ENCODE peak calls at places on chromosomes 2 and 18, in five cellular contexts. O is GM12878, P is HepG2, Y is HCT116, M is K562. F is an unnamed sample.

GRCh38 chr2:28608829-28609400 is 113.1 kb downstream of the PLB1 start:
- DNase-seq in Y (no peak), M (no peak), O (no peak), P (no peak), F (no peak)

GRCh38 chr2:9777081-9777480 is 66.2 kb upstream of the TAF1B start:
- DNase-seq in P (no peak), M (no peak), O (no peak), Y (no peak), F (no peak)

GRCh38 chr2:102848366-102848839 is 86.6 kb downstream of the TMEM182 start:
- DNase-seq in P (peak), M (peak), Y (no peak), O (no peak), F (peak)

GRCh38 chr2:86011449-86011941 is 94.2 kb downstream of the POLR1A start:
- DNase-seq in M (no peak), Y (no peak), P (no peak), O (no peak), F (no peak)

GRCh38 chr2:216463148-216463547 is 35.5 kb upstream of the RPL37A start:
- DNase-seq in O (no peak), Y (no peak), P (peak), M (no peak), F (peak)

GRCh38 chr18:9755110-9755509 is 47.0 kb downstream of the RAB31 start:
- DNase-seq in M (no peak), Y (no peak), P (no peak), O (no peak), F (no peak)

GRCh38 chr2:129491251-129491817 is 488.1 kb upstream of the RAB6C start:
- DNase-seq in P (no peak), Y (no peak), M (no peak), O (no peak), F (no peak)

GRCh38 chr18:31658670-31659573 is 25.5 kb downstream of the B4GALT6 start:
- DNase-seq in P (no peak), Y (no peak), M (no peak), O (peak), F (no peak)

GRCh38 chr2:145025382-145025781 is 505.5 kb upstream of the ZEB2 start:
- DNase-seq in O (no peak), M (no peak), P (no peak), Y (no peak), F (no peak)

GRCh38 chr2:145022021-145022670 is 502.2 kb upstream of the ZEB2 start:
- DNase-seq in M (no peak), P (no peak), Y (no peak), O (no peak), F (peak)

GRCh38 chr2:145020694-145021093 is 500.8 kb upstream of the ZEB2 start:
- DNase-seq in M (no peak), O (no peak), P (no peak), Y (no peak), F (peak)

GRCh38 chr2:145022671-145023330 is 502.9 kb upstream of the ZEB2 start:
- DNase-seq in Y (no peak), O (no peak), M (no peak), P (no peak), F (peak)

GRCh38 chr2:145023331-145023934 is 503.5 kb upstream of the ZEB2 start:
- DNase-seq in Y (no peak), O (no peak), P (no peak), M (no peak), F (no peak)
- H3K9ac ChIP-seq in Y (no peak), O (no peak), P (no peak), M (no peak), F (no peak)

GRCh38 chr2:241859017-241859435 is 332 bp upstream of the PDCD1 start:
- DNase-seq in P (no peak), M (peak), Y (no peak), O (no peak), F (no peak)
- TF ChIP-seq RAD21 in P (no peak), M (no peak), Y (no peak), O (no peak), F (no peak)

GRCh38 chr2:146982393-146982846 is 862.4 kb upstream of the ACVR2A start:
- DNase-seq in Y (no peak), O (no peak), P (no peak), M (no peak), F (peak)
- H3K9ac ChIP-seq in Y (no peak), O (no peak), P (no peak), M (no peak), F (no peak)

DNA sequence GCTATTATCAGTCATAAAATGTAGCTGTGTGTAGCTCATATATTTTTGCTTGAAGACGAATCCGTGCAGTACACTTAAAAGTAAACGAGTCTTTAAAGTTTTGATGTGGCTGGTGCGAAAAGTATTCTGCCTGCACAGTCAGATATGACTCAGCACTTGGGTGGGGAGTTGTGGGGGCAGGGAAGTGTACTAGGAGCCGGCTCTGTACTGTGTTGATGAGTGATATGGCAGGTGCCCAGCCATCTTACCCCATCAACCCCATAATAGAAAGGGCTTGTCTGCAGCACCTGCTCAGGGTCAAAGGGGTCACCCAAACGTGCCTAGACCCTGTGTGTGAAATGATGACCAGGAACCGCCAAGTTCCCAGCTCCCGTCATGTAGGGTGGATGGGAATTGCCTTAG is 47.8 kb downstream of the BCL2L11 start:
- DNase-seq in P (no peak), O (peak), Y (peak), M (peak), F (peak)
- TF ChIP-seq RAD21 in P (no peak), O (no peak), Y (peak), M (no peak), F (no peak)